ENCODE peak calls at places on chromosome 22, in eight cellular contexts. One of them, this sample, is unnamed.

GRCh38 chr22:28656156-28656555 is 23.5 kb downstream of the TTC28 start:
- DNase-seq in PC-3: no peak
- DNase-seq in K562: peak; percentile 19
- DNase-seq in CD8-positive, alpha-beta memory T cell: no peak
- DNase-seq in suprapubic skin: no peak
- DNase-seq in HAP-1: no peak
- DNase-seq in neural progenitor cell: no peak
- DNase-seq in fibroblast of lung: no peak
- DNase-seq in this sample: no peak

GRCh38 chr22:18110194-18110943 is at the start of gene TUBA8:
- DNase-seq in neural progenitor cell: peak; percentile 72
- DNase-seq in K562: no peak
- DNase-seq in CD8-positive, alpha-beta memory T cell: no peak
- DNase-seq in HAP-1: no peak
- DNase-seq in suprapubic skin: peak; percentile 73
- DNase-seq in PC-3: peak; percentile 27
- DNase-seq in fibroblast of lung: peak; percentile 20
- DNase-seq in this sample: no peak

GRCh38 chr22:30212363-30212995 is 34.1 kb downstream of the LIF start:
- DNase-seq in suprapubic skin: peak; percentile 85
- DNase-seq in PC-3: peak; percentile 95
- DNase-seq in fibroblast of lung: peak; percentile 90
- DNase-seq in HAP-1: no peak
- DNase-seq in K562: no peak
- DNase-seq in neural progenitor cell: no peak
- DNase-seq in CD8-positive, alpha-beta memory T cell: no peak
- DNase-seq in this sample: peak; percentile 93

GRCh38 chr22:42294034-42294985 is 23.9 kb upstream of the TCF20 start:
- DNase-seq in neural progenitor cell: peak; percentile 93
- DNase-seq in PC-3: peak; percentile 23
- DNase-seq in K562: peak; percentile 53
- DNase-seq in CD8-positive, alpha-beta memory T cell: no peak
- DNase-seq in HAP-1: no peak
- DNase-seq in suprapubic skin: no peak
- DNase-seq in fibroblast of lung: peak; percentile 47
- DNase-seq in this sample: no peak

GRCh38 chr22:21951931-21952465 is 650 bp downstream of the PPM1F start:
- DNase-seq in CD8-positive, alpha-beta memory T cell: no peak
- DNase-seq in neural progenitor cell: peak; percentile 69
- DNase-seq in HAP-1: no peak
- DNase-seq in K562: peak; percentile 78
- DNase-seq in suprapubic skin: no peak
- DNase-seq in PC-3: peak; percentile 52
- DNase-seq in fibroblast of lung: peak; percentile 36
- DNase-seq in this sample: no peak

GRCh38 chr22:39273950-39274887 is 29.4 kb upstream of the PDGFB start:
- DNase-seq in PC-3: no peak
- DNase-seq in fibroblast of lung: no peak
- DNase-seq in K562: peak; percentile 86
- DNase-seq in CD8-positive, alpha-beta memory T cell: no peak
- DNase-seq in suprapubic skin: no peak
- DNase-seq in HAP-1: no peak
- DNase-seq in neural progenitor cell: no peak
- DNase-seq in this sample: no peak

GRCh38 chr22:20089977-20090729 is 10.1 kb downstream of the DGCR8 start:
- DNase-seq in neural progenitor cell: no peak
- DNase-seq in PC-3: no peak
- DNase-seq in suprapubic skin: no peak
- DNase-seq in K562: no peak
- DNase-seq in fibroblast of lung: no peak
- DNase-seq in CD8-positive, alpha-beta memory T cell: no peak
- DNase-seq in HAP-1: no peak
- DNase-seq in this sample: no peak

GRCh38 chr22:27488456-27489224 is 312.9 kb downstream of the MN1 start:
- DNase-seq in CD8-positive, alpha-beta memory T cell: no peak
- DNase-seq in suprapubic skin: no peak
- DNase-seq in K562: no peak
- DNase-seq in HAP-1: no peak
- DNase-seq in fibroblast of lung: peak; percentile 7
- DNase-seq in PC-3: peak; percentile 22
- DNase-seq in neural progenitor cell: no peak
- DNase-seq in this sample: no peak

GRCh38 chr22:24982301-24983056 is 30.0 kb downstream of the KIAA1671 start:
- DNase-seq in neural progenitor cell: no peak
- DNase-seq in fibroblast of lung: no peak
- DNase-seq in CD8-positive, alpha-beta memory T cell: no peak
- DNase-seq in K562: no peak
- DNase-seq in suprapubic skin: no peak
- DNase-seq in PC-3: no peak
- DNase-seq in HAP-1: no peak
- DNase-seq in this sample: no peak

GRCh38 chr22:20299736-20300136 is 20.1 kb downstream of the DGCR6L start:
- DNase-seq in fibroblast of lung: no peak
- DNase-seq in K562: no peak
- DNase-seq in PC-3: peak; percentile 26
- DNase-seq in CD8-positive, alpha-beta memory T cell: no peak
- DNase-seq in HAP-1: no peak
- DNase-seq in neural progenitor cell: no peak
- DNase-seq in suprapubic skin: no peak
- DNase-seq in this sample: no peak

GRCh38 chr22:27668828-27669797 is 132.4 kb downstream of the MN1 start:
- DNase-seq in CD8-positive, alpha-beta memory T cell: no peak
- DNase-seq in K562: peak; percentile 85
- DNase-seq in PC-3: peak; percentile 71
- DNase-seq in HAP-1: no peak
- DNase-seq in fibroblast of lung: peak; percentile 44
- DNase-seq in neural progenitor cell: no peak
- DNase-seq in suprapubic skin: no peak
- DNase-seq in this sample: peak; percentile 58

GRCh38 chr22:29032014-29032475 is 29.6 kb downstream of the C22orf31 start:
- DNase-seq in fibroblast of lung: no peak
- DNase-seq in CD8-positive, alpha-beta memory T cell: no peak
- DNase-seq in K562: no peak
- DNase-seq in HAP-1: no peak
- DNase-seq in PC-3: no peak
- DNase-seq in suprapubic skin: no peak
- DNase-seq in neural progenitor cell: no peak
- DNase-seq in this sample: no peak

GRCh38 chr22:25774575-25775026 is 32.6 kb downstream of the MYO18B start:
- DNase-seq in HAP-1: no peak
- DNase-seq in neural progenitor cell: peak; percentile 71
- DNase-seq in fibroblast of lung: no peak
- DNase-seq in PC-3: peak; percentile 4
- DNase-seq in CD8-positive, alpha-beta memory T cell: no peak
- DNase-seq in K562: no peak
- DNase-seq in suprapubic skin: no peak
- DNase-seq in this sample: no peak

GRCh38 chr22:23241562-23242472 is 61.5 kb downstream of the BCR start:
- DNase-seq in suprapubic skin: no peak
- DNase-seq in K562: peak; percentile 61
- DNase-seq in PC-3: no peak
- DNase-seq in CD8-positive, alpha-beta memory T cell: no peak
- DNase-seq in neural progenitor cell: no peak
- DNase-seq in HAP-1: no peak
- DNase-seq in fibroblast of lung: no peak
- DNase-seq in this sample: no peak

GRCh38 chr22:23243859-23244689 is 63.8 kb downstream of the BCR start:
- DNase-seq in CD8-positive, alpha-beta memory T cell: no peak
- DNase-seq in fibroblast of lung: no peak
- DNase-seq in K562: peak; percentile 61
- DNase-seq in HAP-1: no peak
- DNase-seq in neural progenitor cell: no peak
- DNase-seq in PC-3: no peak
- DNase-seq in suprapubic skin: no peak
- DNase-seq in this sample: no peak

GRCh38 chr22:23240639-23241389 is 60.5 kb downstream of the BCR start:
- DNase-seq in CD8-positive, alpha-beta memory T cell: no peak
- DNase-seq in PC-3: peak; percentile 44
- DNase-seq in K562: peak; percentile 65
- DNase-seq in neural progenitor cell: peak; percentile 50
- DNase-seq in suprapubic skin: no peak
- DNase-seq in fibroblast of lung: no peak
- DNase-seq in HAP-1: no peak
- DNase-seq in this sample: no peak

GRCh38 chr22:23243006-23243573 is 62.8 kb downstream of the BCR start:
- DNase-seq in CD8-positive, alpha-beta memory T cell: peak; percentile 74
- DNase-seq in K562: peak; percentile 60
- DNase-seq in suprapubic skin: no peak
- DNase-seq in HAP-1: peak; percentile 72
- DNase-seq in neural progenitor cell: peak; percentile 86
- DNase-seq in PC-3: no peak
- DNase-seq in fibroblast of lung: no peak
- DNase-seq in this sample: no peak

DNA sequence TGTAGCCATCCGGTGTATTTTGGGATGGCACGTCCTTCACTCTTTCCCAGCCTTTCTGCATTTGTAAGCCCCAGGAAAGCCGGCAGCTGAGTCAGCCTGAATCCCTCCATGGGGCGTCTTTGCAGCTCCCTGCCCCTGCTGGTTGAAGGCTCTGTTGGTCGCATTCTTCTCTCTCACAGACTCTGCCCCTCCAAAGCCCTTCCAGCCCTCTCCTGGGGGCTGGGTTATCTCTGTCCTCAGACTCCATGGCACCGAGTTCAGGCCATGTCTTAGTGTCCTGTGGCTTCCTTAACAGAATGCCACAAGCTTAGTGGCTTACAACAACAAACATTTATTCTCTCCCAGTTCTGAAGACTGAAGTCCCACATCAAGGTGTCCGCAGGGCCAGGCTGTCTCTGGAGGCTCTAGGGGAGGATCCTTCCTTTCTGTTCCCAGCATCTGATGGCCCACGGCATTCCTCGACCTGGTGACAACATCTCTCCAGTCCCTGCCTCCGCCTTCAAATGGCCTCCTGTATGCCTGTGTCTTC is 62.2 kb downstream of the BCR start:
- DNase-seq in K562: no peak
- DNase-seq in suprapubic skin: no peak
- DNase-seq in neural progenitor cell: peak; percentile 88
- DNase-seq in PC-3: no peak
- DNase-seq in CD8-positive, alpha-beta memory T cell: no peak
- DNase-seq in fibroblast of lung: no peak
- DNase-seq in HAP-1: peak; percentile 9
- DNase-seq in this sample: no peak
- H3K4me1 ChIP-seq in K562: peaks cover 22% of the 10 kb centered on the region
- H3K4me1 ChIP-seq in suprapubic skin: peaks cover 17% of the 10 kb centered on the region
- H3K4me1 ChIP-seq in neural progenitor cell: peaks cover 59% of the 10 kb centered on the region
- H3K4me1 ChIP-seq in PC-3: peaks cover under 1% of the 10 kb centered on the region
- H3K4me1 ChIP-seq in CD8-positive, alpha-beta memory T cell: peaks cover 60% of the 10 kb centered on the region
- H3K4me1 ChIP-seq in fibroblast of lung: peaks cover 11% of the 10 kb centered on the region
- H3K4me1 ChIP-seq in HAP-1: peaks cover 17% of the 10 kb centered on the region
- H3K4me1 ChIP-seq in this sample: no peaks in the 10 kb centered on the region

GRCh38 chr22:38036392-38037062 is 20.7 kb upstream of the PICK1 start:
- DNase-seq in fibroblast of lung: no peak
- DNase-seq in neural progenitor cell: no peak
- DNase-seq in suprapubic skin: no peak
- DNase-seq in HAP-1: no peak
- DNase-seq in CD8-positive, alpha-beta memory T cell: no peak
- DNase-seq in K562: no peak
- DNase-seq in PC-3: no peak
- DNase-seq in this sample: no peak
- H3K4me1 ChIP-seq in fibroblast of lung: peaks cover 23% of the 10 kb centered on the region
- H3K4me1 ChIP-seq in neural progenitor cell: peaks cover 35% of the 10 kb centered on the region
- H3K4me1 ChIP-seq in suprapubic skin: peaks cover 38% of the 10 kb centered on the region
- H3K4me1 ChIP-seq in HAP-1: peaks cover 6% of the 10 kb centered on the region
- H3K4me1 ChIP-seq in CD8-positive, alpha-beta memory T cell: no peaks in the 10 kb centered on the region
- H3K4me1 ChIP-seq in K562: peaks cover 28% of the 10 kb centered on the region
- H3K4me1 ChIP-seq in PC-3: peaks cover 14% of the 10 kb centered on the region
- H3K4me1 ChIP-seq in this sample: peaks cover 23% of the 10 kb centered on the region

DNA sequence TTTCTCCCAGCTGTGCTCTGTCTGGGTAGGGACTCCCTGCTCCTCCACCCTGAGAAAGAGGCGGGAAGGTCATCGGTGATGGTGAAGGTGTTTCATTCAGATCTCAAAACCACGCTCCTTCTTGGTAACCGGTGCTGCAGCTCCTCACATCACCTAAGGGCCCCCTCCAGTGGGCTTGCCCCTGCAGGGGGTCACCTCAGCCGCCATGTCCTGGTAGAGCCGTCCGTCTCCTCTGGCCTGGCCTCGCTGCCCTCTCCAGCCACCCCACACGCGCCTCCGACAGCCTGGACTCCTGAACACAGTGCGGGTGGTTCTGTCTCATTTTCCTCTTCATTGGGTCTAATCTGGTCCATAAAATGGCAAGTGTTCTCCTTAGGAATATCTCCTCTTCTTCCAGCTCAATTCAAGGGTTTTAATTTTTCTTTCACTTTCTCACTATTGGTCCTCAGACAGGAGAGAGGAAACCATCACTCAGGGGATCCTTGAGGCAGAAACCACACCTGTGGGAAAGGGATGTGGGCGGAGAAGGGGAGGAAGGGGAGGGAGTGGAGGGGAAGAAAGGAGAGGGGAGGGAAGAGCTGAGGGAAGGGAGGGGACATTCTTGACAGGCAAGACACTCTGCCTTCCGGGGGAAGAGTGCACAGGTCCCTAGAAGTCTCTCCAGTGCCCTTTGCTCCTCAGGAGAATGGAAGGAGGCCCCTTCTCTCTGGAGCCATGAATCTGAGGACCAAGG is 1338.4 kb downstream of the TBC1D22A start:
- DNase-seq in suprapubic skin: peak; percentile 31
- DNase-seq in CD8-positive, alpha-beta memory T cell: no peak
- DNase-seq in neural progenitor cell: no peak
- DNase-seq in fibroblast of lung: no peak
- DNase-seq in HAP-1: no peak
- DNase-seq in K562: no peak
- DNase-seq in PC-3: no peak
- DNase-seq in this sample: no peak
- H3K4me1 ChIP-seq in suprapubic skin: no peaks in the 10 kb centered on the region
- H3K4me1 ChIP-seq in CD8-positive, alpha-beta memory T cell: peaks cover 36% of the 10 kb centered on the region
- H3K4me1 ChIP-seq in neural progenitor cell: no peaks in the 10 kb centered on the region
- H3K4me1 ChIP-seq in fibroblast of lung: no peaks in the 10 kb centered on the region
- H3K4me1 ChIP-seq in HAP-1: no peaks in the 10 kb centered on the region
- H3K4me1 ChIP-seq in K562: no peaks in the 10 kb centered on the region
- H3K4me1 ChIP-seq in PC-3: no peaks in the 10 kb centered on the region
- H3K4me1 ChIP-seq in this sample: no peaks in the 10 kb centered on the region

GRCh38 chr22:31446208-31446607 is 43.4 kb downstream of the EIF4ENIF1 start:
- DNase-seq in neural progenitor cell: no peak
- DNase-seq in CD8-positive, alpha-beta memory T cell: no peak
- DNase-seq in HAP-1: no peak
- DNase-seq in suprapubic skin: no peak
- DNase-seq in fibroblast of lung: no peak
- DNase-seq in K562: no peak
- DNase-seq in PC-3: no peak
- DNase-seq in this sample: no peak

GRCh38 chr22:31443516-31443915 is 44.1 kb downstream of the DRG1 start:
- DNase-seq in K562: no peak
- DNase-seq in neural progenitor cell: no peak
- DNase-seq in CD8-positive, alpha-beta memory T cell: no peak
- DNase-seq in HAP-1: no peak
- DNase-seq in PC-3: no peak
- DNase-seq in fibroblast of lung: no peak
- DNase-seq in suprapubic skin: no peak
- DNase-seq in this sample: no peak

GRCh38 chr22:31446767-31447166 is 42.9 kb downstream of the EIF4ENIF1 start:
- DNase-seq in CD8-positive, alpha-beta memory T cell: no peak
- DNase-seq in suprapubic skin: no peak
- DNase-seq in neural progenitor cell: no peak
- DNase-seq in PC-3: no peak
- DNase-seq in HAP-1: no peak
- DNase-seq in K562: no peak
- DNase-seq in fibroblast of lung: no peak
- DNase-seq in this sample: no peak

GRCh38 chr22:31447337-31447736 is 42.3 kb downstream of the EIF4ENIF1 start:
- DNase-seq in HAP-1: no peak
- DNase-seq in suprapubic skin: no peak
- DNase-seq in neural progenitor cell: no peak
- DNase-seq in CD8-positive, alpha-beta memory T cell: no peak
- DNase-seq in K562: no peak
- DNase-seq in PC-3: no peak
- DNase-seq in fibroblast of lung: no peak
- DNase-seq in this sample: no peak

GRCh38 chr22:31445642-31446041 is 44.0 kb downstream of the EIF4ENIF1 start:
- DNase-seq in K562: no peak
- DNase-seq in HAP-1: no peak
- DNase-seq in PC-3: no peak
- DNase-seq in CD8-positive, alpha-beta memory T cell: no peak
- DNase-seq in fibroblast of lung: no peak
- DNase-seq in suprapubic skin: no peak
- DNase-seq in neural progenitor cell: no peak
- DNase-seq in this sample: no peak
- H3K4me1 ChIP-seq in K562: no peaks in the 10 kb centered on the region
- H3K4me1 ChIP-seq in HAP-1: no peaks in the 10 kb centered on the region
- H3K4me1 ChIP-seq in PC-3: no peaks in the 10 kb centered on the region
- H3K4me1 ChIP-seq in CD8-positive, alpha-beta memory T cell: no peaks in the 10 kb centered on the region
- H3K4me1 ChIP-seq in fibroblast of lung: no peaks in the 10 kb centered on the region
- H3K4me1 ChIP-seq in suprapubic skin: no peaks in the 10 kb centered on the region
- H3K4me1 ChIP-seq in neural progenitor cell: peaks cover 16% of the 10 kb centered on the region
- H3K4me1 ChIP-seq in this sample: no peaks in the 10 kb centered on the region

This sample was measured in HCT116.